ENCODE peak calls at places on chromosome 7, in four cellular contexts. E, M, Y and J are unnamed samples.

GRCh38 chr7:105268511-105269392 is 120.0 kb downstream of the SRPK2 start:
- DNase-seq in E (peak; percentile 28), M (no peak), Y (no peak), J (peak; percentile 41)

GRCh38 chr7:125555921-125556320 is 626.3 kb upstream of the POT1 start:
- DNase-seq in M (no peak), E (no peak), Y (no peak), J (no peak)

GRCh38 chr7:2725178-2726105 is 37.4 kb downstream of the AMZ1 start:
- DNase-seq in E (no peak), M (peak; percentile 39), Y (peak; percentile 54), J (no peak)

GRCh38 chr7:152761116-152761748 is 1.7 kb downstream of the ACTR3B start:
- DNase-seq in Y (no peak), M (no peak), E (peak; percentile 92), J (peak; percentile 63)

GRCh38 chr7:22589641-22590141 is 89.7 kb upstream of the STEAP1B start:
- DNase-seq in Y (peak; percentile 84), E (no peak), M (peak; percentile 84), J (no peak)

GRCh38 chr7:6243168-6243567 is 29.3 kb downstream of the CYTH3 start:
- DNase-seq in M (no peak), Y (no peak), E (no peak), J (no peak)

GRCh38 chr7:76357379-76358052 is 1.3 kb downstream of the YWHAG start:
- DNase-seq in M (no peak), Y (no peak), E (no peak), J (no peak)

GRCh38 chr7:15602236-15602635 is 40.4 kb upstream of the AGMO start:
- DNase-seq in Y (no peak), M (no peak), E (no peak), J (no peak)

GRCh38 chr7:122166708-122167107 is 22.7 kb upstream of the AASS start:
- DNase-seq in E (no peak), Y (no peak), M (peak; percentile 44), J (peak; percentile 34)

GRCh38 chr7:32316831-32317230 is 173.3 kb downstream of the LSM5 start:
- DNase-seq in M (no peak), Y (no peak), E (no peak), J (no peak)

GRCh38 chr7:39880556-39880955 is 69.5 kb upstream of the CDK13 start:
- DNase-seq in Y (no peak), M (no peak), E (no peak), J (no peak)

GRCh38 chr7:108096996-108097395 is 33.2 kb downstream of the LAMB4 start:
- DNase-seq in Y (no peak), M (no peak), E (no peak), J (no peak)

GRCh38 chr7:106792233-106792926 is 72.7 kb upstream of the PIK3CG start:
- DNase-seq in Y (no peak), E (no peak), M (no peak), J (no peak)

GRCh38 chr7:1059200-1060091 is 15.1 kb downstream of the GPR146 start:
- DNase-seq in M (no peak), Y (no peak), E (no peak), J (no peak)

GRCh38 chr7:25431956-25432355 is 203.7 kb upstream of the NPVF start:
- DNase-seq in E (no peak), M (no peak), Y (no peak), J (no peak)

GRCh38 chr7:6375346-6376101 is 72.2 kb downstream of the DAGLB start:
- DNase-seq in M (no peak), Y (no peak), E (no peak), J (no peak)

GRCh38 chr7:88311675-88312036 is 5.0 kb upstream of the STEAP4 start:
- DNase-seq in M (no peak), E (no peak), Y (no peak), J (no peak)

GRCh38 chr7:117123311-117123926 is 170.1 kb downstream of the ST7 start:
- DNase-seq in E (no peak), M (no peak), Y (no peak), J (no peak)

GRCh38 chr7:95365151-95365550 is 31.0 kb downstream of the PON3 start:
- DNase-seq in E (peak; percentile 64), M (no peak), Y (no peak), J (peak; percentile 23)

GRCh38 chr7:141369422-141369821 is 181.8 kb upstream of the AGK start:
- DNase-seq in Y (peak; percentile 88), M (no peak), E (no peak), J (peak; percentile 21)

GRCh38 chr7:95843286-95843685 is 70.9 kb downstream of the DYNC1I1 start:
- DNase-seq in M (no peak), E (no peak), Y (no peak), J (no peak)

GRCh38 chr7:118731854-118732253 is 507.4 kb downstream of the ANKRD7 start:
- DNase-seq in M (no peak), Y (no peak), E (no peak), J (no peak)

GRCh38 chr7:18458830-18459229 is 36.7 kb upstream of the HDAC9 start:
- DNase-seq in Y (no peak), M (no peak), E (peak; percentile 91), J (peak; percentile 86)

GRCh38 chr7:45726883-45727282 is 146.0 kb downstream of the CCDC201 start:
- DNase-seq in Y (peak; percentile 83), E (no peak), M (no peak), J (no peak)

GRCh38 chr7:2999078-2999500 is 44.6 kb downstream of the CARD11 start:
- DNase-seq in E (no peak), Y (no peak), M (no peak), J (no peak)

GRCh38 chr7:44750424-44750823 is 1.8 kb downstream of the ZMIZ2 start:
- DNase-seq in E (no peak), Y (no peak), M (no peak), J (no peak)